ENCODE peak calls at places on chromosomes 7 and 10, in six cellular contexts. One of them, this sample, is unnamed.
A peak's percentile ranks its signal among the peaks of the same experiment; 100 is the strongest.

GRCh38 chr10:77744249-77744648 is 106.6 kb upstream of the KCNMA1 start:
- DNase-seq in K562: no peak
- DNase-seq in HepG2: no peak
- DNase-seq in HCT116: no peak
- DNase-seq in WTC11: no peak
- DNase-seq in GM12878: no peak
- DNase-seq in this sample: no peak

GRCh38 chr7:42342381-42342780 is 105.4 kb upstream of the GLI3 start:
- DNase-seq in HCT116: no peak
- DNase-seq in WTC11: no peak
- DNase-seq in GM12878: no peak
- DNase-seq in HepG2: no peak
- DNase-seq in K562: no peak
- DNase-seq in this sample: no peak

GRCh38 chr7:116544488-116544887 is 19.7 kb downstream of the CAV1 start:
- DNase-seq in HCT116: no peak
- DNase-seq in HepG2: no peak
- DNase-seq in K562: no peak
- DNase-seq in GM12878: no peak
- DNase-seq in WTC11: no peak
- DNase-seq in this sample: no peak

GRCh38 chr10:101293007-101293723 is 60.8 kb upstream of the BTRC start:
- DNase-seq in WTC11: peak; percentile 55
- DNase-seq in K562: no peak
- DNase-seq in HepG2: no peak
- DNase-seq in HCT116: no peak
- DNase-seq in GM12878: no peak
- DNase-seq in this sample: no peak

GRCh38 chr10:132458595-132459251 is 61.7 kb downstream of the PWWP2B start:
- DNase-seq in K562: peak; percentile 49
- DNase-seq in WTC11: peak; percentile 82
- DNase-seq in HepG2: no peak
- DNase-seq in GM12878: no peak
- DNase-seq in HCT116: no peak
- DNase-seq in this sample: peak; percentile 96

GRCh38 chr7:159027803-159028455 is 116.7 kb downstream of the VIPR2 start:
- DNase-seq in K562: no peak
- DNase-seq in GM12878: no peak
- DNase-seq in HepG2: peak; percentile 12
- DNase-seq in HCT116: no peak
- DNase-seq in WTC11: no peak
- DNase-seq in this sample: no peak

GRCh38 chr7:35988818-35989217 is 164.2 kb upstream of the EEPD1 start:
- DNase-seq in GM12878: no peak
- DNase-seq in HCT116: no peak
- DNase-seq in WTC11: no peak
- DNase-seq in HepG2: no peak
- DNase-seq in K562: no peak
- DNase-seq in this sample: no peak

GRCh38 chr7:22700559-22701002 is 26.4 kb upstream of the IL6 start:
- DNase-seq in HepG2: no peak
- DNase-seq in HCT116: no peak
- DNase-seq in WTC11: no peak
- DNase-seq in K562: peak; percentile 58
- DNase-seq in GM12878: no peak
- DNase-seq in this sample: no peak

GRCh38 chr10:8063935-8064334 is 9.4 kb downstream of the GATA3 start:
- DNase-seq in HepG2: no peak
- DNase-seq in K562: no peak
- DNase-seq in GM12878: no peak
- DNase-seq in HCT116: no peak
- DNase-seq in WTC11: no peak
- DNase-seq in this sample: no peak

GRCh38 chr7:39942883-39943282 is 7.2 kb upstream of the CDK13 start:
- DNase-seq in GM12878: no peak
- DNase-seq in K562: no peak
- DNase-seq in HCT116: no peak
- DNase-seq in HepG2: no peak
- DNase-seq in WTC11: no peak
- DNase-seq in this sample: no peak

GRCh38 chr10:35091994-35092393 is 1.9 kb upstream of the CUL2 start:
- DNase-seq in K562: no peak
- DNase-seq in HCT116: no peak
- DNase-seq in GM12878: no peak
- DNase-seq in HepG2: no peak
- DNase-seq in WTC11: no peak
- DNase-seq in this sample: no peak

GRCh38 chr7:17434841-17435692 is 136.6 kb downstream of the AHR start:
- DNase-seq in HCT116: no peak
- DNase-seq in HepG2: no peak
- DNase-seq in GM12878: no peak
- DNase-seq in K562: no peak
- DNase-seq in WTC11: no peak
- DNase-seq in this sample: no peak

GRCh38 chr10:95467162-95467599 is 94.0 kb downstream of the SORBS1 start:
- DNase-seq in K562: peak; percentile 83
- DNase-seq in HepG2: peak; percentile 83
- DNase-seq in HCT116: peak; percentile 37
- DNase-seq in WTC11: peak; percentile 77
- DNase-seq in GM12878: no peak
- DNase-seq in this sample: peak; percentile 65
- TF ChIP-seq ATF3 in K562: no peak
- TF ChIP-seq ATF3 in HepG2: no peak
- TF ChIP-seq ATF3 in HCT116: no peak
- TF ChIP-seq ATF3 in WTC11: no peak
- TF ChIP-seq ATF3 in GM12878: no peak
- TF ChIP-seq ATF3 in this sample: no peak

GRCh38 chr7:155619634-155620271 is 24.7 kb upstream of the RBM33 start:
- DNase-seq in HCT116: no peak
- DNase-seq in HepG2: peak; percentile 27
- DNase-seq in WTC11: no peak
- DNase-seq in K562: no peak
- DNase-seq in GM12878: no peak
- DNase-seq in this sample: no peak

GRCh38 chr7:155621418-155621980 is 23.0 kb upstream of the RBM33 start:
- DNase-seq in WTC11: no peak
- DNase-seq in K562: no peak
- DNase-seq in GM12878: no peak
- DNase-seq in HepG2: no peak
- DNase-seq in HCT116: no peak
- DNase-seq in this sample: no peak

GRCh38 chr7:155620497-155620896 is 24.0 kb upstream of the RBM33 start:
- DNase-seq in HepG2: no peak
- DNase-seq in WTC11: no peak
- DNase-seq in HCT116: no peak
- DNase-seq in GM12878: no peak
- DNase-seq in K562: no peak
- DNase-seq in this sample: no peak

GRCh38 chr7:155618708-155619633 is 25.5 kb upstream of the RBM33 start:
- DNase-seq in WTC11: no peak
- DNase-seq in HCT116: no peak
- DNase-seq in GM12878: no peak
- DNase-seq in HepG2: peak; percentile 98
- DNase-seq in K562: no peak
- DNase-seq in this sample: no peak
- TF ChIP-seq ATF3 in WTC11: no peak
- TF ChIP-seq ATF3 in HCT116: no peak
- TF ChIP-seq ATF3 in GM12878: no peak
- TF ChIP-seq ATF3 in HepG2: no peak
- TF ChIP-seq ATF3 in K562: no peak
- TF ChIP-seq ATF3 in this sample: no peak

DNA sequence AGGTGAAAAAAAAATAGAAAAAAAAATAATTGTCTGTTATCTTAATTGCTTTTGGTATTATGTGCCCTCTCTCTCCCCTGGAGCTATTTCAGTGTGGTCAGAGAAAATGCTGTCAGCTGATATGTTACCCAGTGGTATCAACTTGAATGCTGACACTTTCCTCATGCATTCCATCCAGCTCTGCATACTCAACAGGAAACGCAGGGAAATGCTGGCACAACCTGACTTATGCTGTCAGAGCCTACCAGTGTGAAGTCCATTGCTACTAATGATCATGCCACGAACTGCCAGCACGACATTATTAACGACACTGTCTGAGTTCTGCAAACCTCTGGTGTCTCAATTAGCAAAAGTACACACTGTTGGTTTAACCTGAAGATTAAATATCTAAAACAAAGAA is 182.8 kb downstream of the ZWINT start:
- DNase-seq in HepG2: no peak
- DNase-seq in HCT116: no peak
- DNase-seq in GM12878: no peak
- DNase-seq in K562: no peak
- DNase-seq in WTC11: no peak
- DNase-seq in this sample: no peak
- TF ChIP-seq ATF3 in HepG2: no peak
- TF ChIP-seq ATF3 in HCT116: no peak
- TF ChIP-seq ATF3 in GM12878: no peak
- TF ChIP-seq ATF3 in K562: no peak
- TF ChIP-seq ATF3 in WTC11: no peak
- TF ChIP-seq ATF3 in this sample: no peak

DNA sequence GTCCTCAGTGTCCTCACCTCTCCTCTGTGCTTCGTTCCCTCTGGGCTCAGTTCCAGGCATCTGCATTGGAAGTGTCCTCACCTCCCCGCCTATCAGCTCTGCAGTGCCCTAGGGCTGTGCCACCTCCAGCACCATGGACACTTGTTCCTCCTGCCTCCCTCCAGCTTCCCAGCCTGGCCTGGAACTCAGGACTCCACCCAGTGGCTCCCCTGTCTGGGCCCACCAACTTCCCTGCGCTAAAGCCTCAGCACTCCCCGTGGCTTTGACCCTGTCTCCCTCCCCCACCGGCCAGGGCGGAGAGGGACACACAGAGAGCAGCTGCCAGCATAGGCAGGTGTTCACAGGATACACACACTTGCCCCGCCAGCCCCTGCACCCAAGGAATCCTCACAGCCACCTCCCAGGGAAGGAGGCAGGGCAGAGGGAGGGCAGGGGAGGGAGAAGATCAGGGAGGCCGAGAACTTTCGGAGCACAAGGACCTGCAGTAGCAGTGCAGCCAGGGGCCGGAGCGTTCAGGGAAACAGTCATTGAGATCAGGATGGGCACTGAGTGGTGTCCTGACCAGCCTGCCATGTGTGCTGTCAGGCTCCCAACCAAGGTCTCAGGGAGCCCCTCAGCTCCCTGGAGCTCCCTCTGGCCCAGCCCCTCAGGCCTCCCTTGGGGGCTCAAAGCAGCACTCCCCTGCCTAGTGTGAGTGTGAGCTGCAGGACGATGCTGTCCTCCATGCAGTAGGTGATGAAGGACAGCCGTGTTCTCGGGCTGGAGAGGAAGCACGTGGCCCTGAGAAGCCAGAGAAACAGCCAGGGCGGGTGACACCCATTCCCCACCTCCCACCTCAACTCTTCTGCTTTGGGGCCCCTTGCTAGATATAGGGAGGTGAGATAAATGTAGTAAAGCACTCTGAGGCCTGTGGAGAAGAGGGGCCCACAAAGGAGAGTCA is 31.1 kb downstream of the ANXA8 start:
- DNase-seq in HepG2: no peak
- DNase-seq in GM12878: no peak
- DNase-seq in WTC11: no peak
- DNase-seq in K562: no peak
- DNase-seq in HCT116: no peak
- DNase-seq in this sample: no peak
- TF ChIP-seq ATF3 in HepG2: no peak
- TF ChIP-seq ATF3 in GM12878: no peak
- TF ChIP-seq ATF3 in WTC11: no peak
- TF ChIP-seq ATF3 in K562: no peak
- TF ChIP-seq ATF3 in HCT116: no peak
- TF ChIP-seq ATF3 in this sample: no peak

GRCh38 chr10:68598978-68599753 is 39.0 kb downstream of the TET1 start:
- DNase-seq in K562: peak; percentile 28
- DNase-seq in WTC11: peak; percentile 33
- DNase-seq in HepG2: peak; percentile 56
- DNase-seq in HCT116: no peak
- DNase-seq in GM12878: no peak
- DNase-seq in this sample: no peak

GRCh38 chr10:68601490-68602265 is 41.5 kb downstream of the TET1 start:
- DNase-seq in GM12878: peak; percentile 8
- DNase-seq in K562: no peak
- DNase-seq in HCT116: no peak
- DNase-seq in WTC11: no peak
- DNase-seq in HepG2: no peak
- DNase-seq in this sample: no peak

GRCh38 chr10:68602434-68602833 is 42.3 kb downstream of the TET1 start:
- DNase-seq in K562: no peak
- DNase-seq in HCT116: no peak
- DNase-seq in HepG2: peak; percentile 63
- DNase-seq in GM12878: no peak
- DNase-seq in WTC11: no peak
- DNase-seq in this sample: no peak

GRCh38 chr10:68599754-68600040 is 39.6 kb downstream of the TET1 start:
- DNase-seq in K562: no peak
- DNase-seq in HepG2: no peak
- DNase-seq in GM12878: no peak
- DNase-seq in WTC11: no peak
- DNase-seq in HCT116: no peak
- DNase-seq in this sample: no peak

GRCh38 chr10:68600041-68600778 is 40.1 kb downstream of the TET1 start:
- DNase-seq in WTC11: peak; percentile 82
- DNase-seq in GM12878: peak; percentile 48
- DNase-seq in HepG2: peak; percentile 95
- DNase-seq in HCT116: peak; percentile 70
- DNase-seq in K562: peak; percentile 74
- DNase-seq in this sample: peak; percentile 86
- TF ChIP-seq ATF3 in WTC11: no peak
- TF ChIP-seq ATF3 in GM12878: no peak
- TF ChIP-seq ATF3 in HepG2: no peak
- TF ChIP-seq ATF3 in HCT116: no peak
- TF ChIP-seq ATF3 in K562: no peak
- TF ChIP-seq ATF3 in this sample: no peak

This sample was measured in H1.